ENCODE peak calls at places on chromosome 2, in seven cellular contexts. T is CD8-positive, alpha-beta T cell; G is iPS DF 6.9; Z is psoas muscle; O is tibial artery; B is kidney; E is GM23248. M is an unnamed sample. For H3K4me1, the result is how much of the 10 kb centered on the place peaks cover.

GRCh38 chr2:207394812-207395534 is 134.8 kb upstream of the CREB1 start:
- DNase-seq in T (no peak), G (no peak), Z (no peak), O (no peak), B (no peak), E (peak), M (no peak)

GRCh38 chr2:160332318-160332717 is 132.2 kb upstream of the ITGB6 start:
- DNase-seq in T (no peak), G (no peak), Z (no peak), O (no peak), B (no peak), E (peak), M (no peak)

GRCh38 chr2:20065885-20066602 is 14.6 kb upstream of the LAPTM4A start:
- DNase-seq in T (no peak), G (no peak), Z (peak), O (no peak), B (no peak), E (peak), M (no peak)

GRCh38 chr2:95022309-95023221 is 2.9 kb upstream of the MAL start:
- DNase-seq in T (peak), G (peak), Z (peak), O (no peak), B (peak), E (peak), M (no peak)

GRCh38 chr2:58871469-58872142 is 630.5 kb upstream of the FANCL start:
- DNase-seq in T (no peak), G (no peak), Z (no peak), O (no peak), B (no peak), E (peak), M (no peak)

GRCh38 chr2:179856205-179856604 is 5.2 kb downstream of the ZNF385B start:
- DNase-seq in T (no peak), G (no peak), Z (no peak), O (no peak), B (no peak), E (no peak), M (no peak)

GRCh38 chr2:99643824-99644787 is 154.3 kb upstream of the REV1 start:
- DNase-seq in T (no peak), G (no peak), Z (no peak), O (no peak), B (no peak), E (peak), M (no peak)

GRCh38 chr2:216827073-216827725 is 32.7 kb downstream of the TNP1 start:
- DNase-seq in T (no peak), G (no peak), Z (no peak), O (no peak), B (no peak), E (peak), M (no peak)

GRCh38 chr2:890791-891190 is 59.9 kb upstream of the SNTG2 start:
- DNase-seq in T (no peak), G (no peak), Z (no peak), O (no peak), B (no peak), E (peak), M (no peak)

GRCh38 chr2:240451791-240452470 is 16.5 kb downstream of the GPC1 start:
- DNase-seq in T (no peak), G (no peak), Z (peak), O (no peak), B (peak), E (no peak), M (no peak)

GRCh38 chr2:27798476-27798875 is 27.0 kb downstream of the MRPL33 start:
- DNase-seq in T (no peak), G (no peak), Z (no peak), O (no peak), B (no peak), E (no peak), M (no peak)
- H3K4me1 ChIP-seq in T (under half), G (under half), Z (half or more), O (under half), B (under half), E (under half), M (under half)

DNA sequence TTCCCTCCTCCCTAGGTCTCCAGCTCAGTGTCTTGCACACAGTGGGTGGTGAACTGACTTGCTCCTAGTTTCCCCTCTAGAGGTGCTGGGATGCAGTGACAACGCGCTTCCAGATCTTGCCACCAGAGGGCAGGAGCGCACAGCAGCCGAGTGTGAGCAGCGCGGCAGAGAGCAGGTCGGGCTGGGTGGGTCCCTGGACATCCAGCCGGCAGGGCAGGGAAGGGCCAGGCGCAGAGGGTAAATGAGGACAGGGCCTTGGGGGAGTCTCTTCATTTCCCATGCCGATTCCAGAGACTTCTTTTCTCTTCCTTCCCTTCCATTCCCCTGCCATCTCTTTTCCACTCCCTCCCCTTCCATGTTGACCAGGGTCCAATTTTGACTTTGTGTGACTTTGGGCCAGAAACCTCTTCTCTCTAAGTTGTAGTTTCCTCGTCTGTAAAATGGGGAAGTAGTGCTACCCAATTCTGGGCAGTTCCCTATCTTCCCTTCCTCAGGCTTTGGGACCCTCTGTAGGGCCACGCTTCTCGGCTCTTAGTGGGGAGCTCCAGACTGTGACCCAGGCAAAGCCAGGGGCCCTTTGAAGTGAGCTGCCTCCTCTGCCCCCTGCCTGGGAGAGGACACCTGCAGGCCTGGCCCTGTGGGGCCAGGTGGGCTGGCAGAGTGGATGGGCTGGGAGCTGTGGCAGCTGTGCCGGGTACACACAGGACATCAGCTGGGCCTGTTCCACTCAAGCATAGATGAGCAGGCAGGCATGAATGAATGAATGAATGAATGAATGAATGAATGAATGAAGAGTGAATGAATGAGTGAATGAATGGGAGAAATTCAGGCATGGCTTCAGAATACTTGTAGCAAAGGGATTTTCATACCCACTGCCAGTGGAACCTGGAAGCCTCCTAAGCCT is 43.3 kb upstream of the TAF1B start:
- DNase-seq in T (peak), G (peak), Z (peak), O (peak), B (peak), E (peak), M (peak)
- H3K4me3 ChIP-seq in T (no peak), G (no peak), Z (peak), O (no peak), B (no peak), E (no peak), M (peak)

DNA sequence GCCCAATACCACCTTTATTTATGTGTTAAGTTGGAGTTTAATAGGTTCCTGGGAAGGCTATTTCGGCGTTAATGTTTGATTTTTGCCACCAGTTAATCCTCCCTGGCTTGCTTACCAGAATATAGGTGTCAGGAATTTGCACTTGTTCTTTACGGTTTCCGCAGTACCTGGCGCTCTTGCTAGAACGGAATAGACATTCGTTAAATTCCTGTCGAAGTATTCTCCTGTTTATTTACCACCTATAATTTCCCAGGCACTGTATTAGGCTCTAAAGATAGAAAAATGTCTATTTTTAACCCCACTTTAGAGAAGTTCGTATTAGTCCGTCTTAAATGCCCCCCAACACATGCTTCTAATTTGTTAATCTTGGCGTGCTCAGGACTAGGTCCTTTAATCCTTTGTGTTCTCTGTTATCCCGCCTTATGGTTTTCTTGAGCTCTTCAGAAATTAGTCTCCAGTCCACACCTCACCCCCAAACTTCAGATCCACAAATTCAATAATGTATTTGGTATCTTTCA is 575 bp downstream of the CCDC150 start:
- DNase-seq in T (no peak), G (no peak), Z (no peak), O (no peak), B (no peak), E (no peak), M (no peak)
- H3K27ac ChIP-seq in T (peak), G (no peak), Z (peak), O (peak), B (no peak), E (no peak), M (no peak)

GRCh38 chr2:43345872-43346271 is 119.5 kb upstream of the ZFP36L2 start:
- DNase-seq in T (no peak), G (peak), Z (no peak), O (no peak), B (no peak), E (no peak), M (no peak)
- H3K4me1 ChIP-seq in T (under half), G (under half), Z (half or more), O (half or more), B (half or more), E (under half), M (half or more)

GRCh38 chr2:28665041-28665704 is 86.5 kb upstream of the PPP1CB start:
- DNase-seq in T (no peak), G (no peak), Z (peak), O (peak), B (no peak), E (peak), M (peak)
- H3K4me3 ChIP-seq in T (no peak), G (no peak), Z (no peak), O (peak), B (no peak), E (peak), M (peak)

GRCh38 chr2:200199005-200199404 is 107.5 kb upstream of the SPATS2L start:
- DNase-seq in T (no peak), G (no peak), Z (no peak), O (no peak), B (no peak), E (no peak), M (no peak)
- H3K27ac ChIP-seq in T (no peak), G (no peak), Z (no peak), O (no peak), B (no peak), E (no peak), M (no peak)